ENCODE peak calls at places on chromosomes 2 and 18, in four cellular contexts. Y is ovary, S is upper lobe of right lung, T is HFF-Myc. M is an unnamed sample.

GRCh38 chr2:178280261-178280852 is 86.0 kb downstream of the OSBPL6 start:
- DNase-seq in Y (no peak), S (no peak), T (peak; percentile 67), M (no peak)

GRCh38 chr2:180742809-180743208 is 237.6 kb upstream of the UBE2E3 start:
- DNase-seq in Y (no peak), S (no peak), T (peak; percentile 41), M (no peak)

GRCh38 chr2:211611061-211611518 is 927.5 kb downstream of the ERBB4 start:
- DNase-seq in Y (no peak), S (no peak), T (no peak), M (no peak)

GRCh38 chr2:105873721-105874120 is 129.0 kb downstream of the NCK2 start:
- DNase-seq in Y (no peak), S (no peak), T (no peak), M (no peak)

GRCh38 chr2:191383486-191383885 is 138.3 kb downstream of the MYO1B start:
- DNase-seq in Y (no peak), S (no peak), T (no peak), M (no peak)

GRCh38 chr2:227163445-227163997 is 484 bp downstream of the COL4A4 start:
- DNase-seq in Y (no peak), S (peak; percentile 67), T (no peak), M (no peak)

GRCh38 chr2:163157891-163158511 is 319.4 kb upstream of the KCNH7 start:
- DNase-seq in Y (no peak), S (no peak), T (peak; percentile 10), M (no peak)

GRCh38 chr2:222738312-222738711 is 66.9 kb downstream of the MOGAT1 start:
- DNase-seq in Y (no peak), S (no peak), T (no peak), M (no peak)

GRCh38 chr18:23722646-23723045 is 33.4 kb downstream of the LAMA3 start:
- DNase-seq in Y (no peak), S (no peak), T (no peak), M (no peak)

GRCh38 chr2:111054791-111055627 is 65.7 kb upstream of the BCL2L11 start:
- DNase-seq in Y (no peak), S (no peak), T (no peak), M (peak; percentile 93)

GRCh38 chr2:222024934-222025890 is 273.6 kb downstream of the PAX3 start:
- DNase-seq in Y (no peak), S (no peak), T (peak; percentile 21), M (no peak)

GRCh38 chr2:127623388-127624320 is 22.3 kb upstream of the GPR17 start:
- DNase-seq in Y (no peak), S (peak; percentile 58), T (no peak), M (no peak)

GRCh38 chr2:88126772-88127637 is 857 bp downstream of the FABP1 start:
- DNase-seq in Y (no peak), S (no peak), T (no peak), M (no peak)

GRCh38 chr2:241177935-241178334 is 10.5 kb upstream of the ANO7 start:
- DNase-seq in Y (no peak), S (no peak), T (no peak), M (no peak)

GRCh38 chr2:239057533-239057932 is 209.6 kb downstream of the TWIST2 start:
- DNase-seq in Y (no peak), S (no peak), T (no peak), M (no peak)

GRCh38 chr2:72613931-72614330 is 211.9 kb downstream of the EXOC6B start:
- DNase-seq in Y (no peak), S (no peak), T (no peak), M (no peak)

GRCh38 chr2:199310654-199311275 is 147.0 kb downstream of the SATB2 start:
- DNase-seq in Y (no peak), S (no peak), T (no peak), M (no peak)

GRCh38 chr2:8796315-8796848 is 41.0 kb downstream of the KIDINS220 start:
- DNase-seq in Y (no peak), S (no peak), T (no peak), M (no peak)

GRCh38 chr2:46150445-46150970 is 146.7 kb upstream of the EPAS1 start:
- DNase-seq in Y (no peak), S (no peak), T (no peak), M (no peak)

GRCh38 chr2:232482301-232483238 is 5.1 kb downstream of the ECEL1 start:
- DNase-seq in Y (peak; percentile 6), S (peak; percentile 55), T (no peak), M (no peak)

GRCh38 chr2:138474093-138474834 is 27.3 kb upstream of the SPOPL start:
- DNase-seq in Y (no peak), S (no peak), T (no peak), M (no peak)

GRCh38 chr2:190451561-190452176 is 43.5 kb downstream of the MFSD6 start:
- DNase-seq in Y (no peak), S (no peak), T (no peak), M (peak; percentile 2)

GRCh38 chr18:6315556-6316331 is 99.0 kb downstream of the L3MBTL4 start:
- DNase-seq in Y (no peak), S (no peak), T (no peak), M (peak; percentile 9)

GRCh38 chr2:238240761-238241711 is 1.2 kb upstream of the HES6 start:
- DNase-seq in Y (peak; percentile 47), S (peak; percentile 81), T (no peak), M (no peak)

GRCh38 chr2:60633615-60634014 is 80.2 kb upstream of the BCL11A start:
- DNase-seq in Y (no peak), S (no peak), T (no peak), M (no peak)

GRCh38 chr2:71629273-71629672 is 175.9 kb downstream of the DYSF start:
- DNase-seq in Y (no peak), S (no peak), T (no peak), M (no peak)

GRCh38 chr2:219160186-219161017 is at the start of gene NHEJ1:
- DNase-seq in Y (peak; percentile 97), S (peak; percentile 99), T (peak; percentile 62), M (no peak)

GRCh38 chr2:239150125-239151011 is 250.5 kb downstream of the HDAC4 start:
- DNase-seq in Y (no peak), S (peak; percentile 23), T (no peak), M (no peak)

GRCh38 chr2:130834091-130834922 is 2.4 kb upstream of the ARHGEF4 start:
- DNase-seq in Y (no peak), S (peak; percentile 46), T (no peak), M (no peak)

GRCh38 chr2:205721057-205721767 is 38.9 kb downstream of the NRP2 start:
- DNase-seq in Y (no peak), S (no peak), T (no peak), M (no peak)

GRCh38 chr18:21146016-21146415 is 34.4 kb upstream of the ROCK1 start:
- DNase-seq in Y (no peak), S (no peak), T (no peak), M (no peak)

GRCh38 chr18:62505669-62506494 is 16.9 kb upstream of the ZCCHC2 start:
- DNase-seq in Y (no peak), S (no peak), T (no peak), M (no peak)

GRCh38 chr2:37711308-37711731 is 39.9 kb upstream of the CDC42EP3 start:
- DNase-seq in Y (no peak), S (no peak), T (peak; percentile 84), M (peak; percentile 52)

GRCh38 chr2:9946818-9947217 is 4.7 kb upstream of the GRHL1 start:
- DNase-seq in Y (no peak), S (no peak), T (no peak), M (no peak)

GRCh38 chr2:107635883-107636282 is 190.8 kb upstream of the RGPD4 start:
- DNase-seq in Y (no peak), S (no peak), T (peak; percentile 3), M (peak; percentile 53)

GRCh38 chr2:54226224-54226623 is 29.8 kb downstream of the TSPYL6 start:
- DNase-seq in Y (no peak), S (no peak), T (no peak), M (no peak)

GRCh38 chr2:143068094-143068890 is 60.9 kb upstream of the ARHGAP15 start:
- DNase-seq in Y (no peak), S (no peak), T (no peak), M (no peak)

GRCh38 chr2:165280356-165280755 is 41.1 kb downstream of the SCN2A start:
- DNase-seq in Y (no peak), S (no peak), T (no peak), M (no peak)
- H3K4me3 ChIP-seq in Y (no peak overlapping the region), S (no peak overlapping the region), T (no peak overlapping the region), M (no peak overlapping the region)

DNA sequence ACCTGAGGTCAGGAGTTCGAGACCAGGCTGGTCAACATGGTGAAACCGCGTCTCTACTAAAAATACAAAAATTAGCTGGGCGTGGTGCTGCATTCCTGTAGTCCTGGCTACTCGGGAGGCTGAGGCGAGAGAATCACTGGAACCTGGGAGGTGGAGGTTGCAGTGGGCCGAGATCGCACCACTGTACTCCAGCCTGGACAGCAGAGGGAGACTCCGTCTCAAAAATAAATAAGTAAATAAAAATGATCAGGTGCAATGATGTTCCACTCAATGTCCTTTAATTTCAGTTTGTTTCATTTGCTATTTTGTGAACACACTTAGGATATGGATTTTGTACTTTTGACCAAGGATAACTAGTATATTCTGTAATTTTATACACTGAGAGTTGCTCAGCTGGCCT is 9.3 kb downstream of the HADHA start:
- DNase-seq in Y (no peak), S (no peak), T (no peak), M (no peak)
- TF ChIP-seq CTCF in Y (peak; percentile 28), S (peak; percentile 33), T (peak; percentile 16), M (peak; percentile 30)

DNA sequence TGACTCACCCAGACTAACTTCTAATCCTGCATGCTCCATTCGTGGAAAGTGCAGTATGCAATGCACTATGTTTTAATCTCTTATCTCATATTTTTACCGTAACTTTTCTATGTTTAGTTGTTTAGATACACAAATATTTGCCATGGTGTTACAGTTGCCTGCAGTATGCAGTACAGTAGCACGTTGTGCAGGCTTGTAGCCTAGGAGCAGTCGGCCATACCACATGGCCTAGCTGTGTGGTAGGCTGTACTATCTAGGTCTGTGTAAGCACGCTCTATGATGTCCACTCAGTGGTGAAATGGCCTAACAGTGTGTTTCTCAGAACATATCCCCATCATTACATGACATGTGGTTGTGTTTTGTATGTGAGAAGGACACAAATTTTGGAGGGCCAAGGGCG is 18.2 kb upstream of the RFX8 start:
- DNase-seq in Y (no peak), S (no peak), T (no peak), M (no peak)
- H3K4me3 ChIP-seq in Y (no peak overlapping the region), S (no peak overlapping the region), T (no peak overlapping the region), M (no peak overlapping the region)

DNA sequence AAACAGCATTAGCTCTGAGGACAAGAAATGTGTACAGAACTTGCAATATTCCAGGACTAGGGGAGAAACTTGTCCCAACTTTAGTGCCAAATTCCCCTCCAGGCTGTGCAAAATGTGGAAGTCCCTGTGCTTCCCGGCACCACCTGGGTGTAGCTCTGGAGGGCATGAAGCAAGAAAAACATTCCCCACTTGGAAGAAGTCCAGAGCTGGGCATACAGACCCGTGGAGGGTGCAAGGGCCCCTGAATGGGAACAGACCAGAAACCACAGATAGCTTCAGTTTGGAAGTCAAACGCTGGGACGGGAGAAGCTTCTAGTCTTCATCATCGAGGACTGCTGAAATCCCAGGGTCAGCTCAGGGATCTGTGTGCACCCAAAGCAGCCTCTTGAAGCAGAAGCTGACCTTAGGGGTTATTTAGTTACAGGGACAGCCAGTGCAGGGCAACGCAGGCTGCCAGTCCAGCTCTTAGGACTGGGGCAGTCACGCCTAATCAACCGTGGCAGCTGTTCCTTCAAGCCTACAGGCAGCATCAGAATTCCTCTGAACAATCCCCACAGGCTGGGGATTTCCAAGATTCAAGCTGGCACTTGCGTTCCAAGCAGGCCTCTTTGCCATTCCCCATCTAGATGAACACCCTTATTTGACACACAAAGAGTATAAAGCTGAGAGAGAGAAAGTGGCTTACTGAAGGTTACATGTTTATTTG is 269.4 kb downstream of the LOXHD1 start:
- DNase-seq in Y (no peak), S (no peak), T (no peak), M (peak; percentile 96)
- TF ChIP-seq CTCF in Y (no peak), S (no peak), T (no peak), M (no peak)

GRCh38 chr2:95729556-95729955 is 137.8 kb downstream of the TRIM43 start:
- DNase-seq in Y (no peak), S (no peak), T (no peak), M (no peak)
- H3K4me3 ChIP-seq in Y (no peak overlapping the region), S (no peak overlapping the region), T (no peak overlapping the region), M (no peak overlapping the region)